ENCODE peak calls at places on chromosomes 1 and 21, in five cellular contexts. N is HCT116, R is IMR-90, J is SK-N-SH, E is PC-3. I is an unnamed sample. For H4K20me1, the result is how much of the 10 kb centered on the place peaks cover.

GRCh38 chr1:229819091-229819490 is 193.0 kb downstream of the URB2 start:
- DNase-seq in N (no peak), R (no peak), J (no peak), E (peak), I (no peak)

GRCh38 chr1:235919127-235919796 is 52.6 kb upstream of the LYST start:
- DNase-seq in N (no peak), R (no peak), J (no peak), E (no peak), I (no peak)

GRCh38 chr1:200033511-200034261 is 6.2 kb downstream of the NR5A2 start:
- DNase-seq in N (no peak), R (no peak), J (no peak), E (no peak), I (no peak)

GRCh38 chr1:211259596-211260126 is 495 bp downstream of the RCOR3 start:
- DNase-seq in N (no peak), R (no peak), J (peak), E (peak), I (peak)

GRCh38 chr1:105874621-105875020 is 1181.9 kb upstream of the PRMT6 start:
- DNase-seq in N (no peak), R (no peak), J (no peak), E (no peak), I (no peak)

GRCh38 chr1:100624886-100625430 is 87.0 kb downstream of the GPR88 start:
- DNase-seq in N (no peak), R (peak), J (no peak), E (no peak), I (no peak)

GRCh38 chr1:50651476-50652263 is 228.4 kb upstream of the DMRTA2 start:
- DNase-seq in N (no peak), R (no peak), J (no peak), E (no peak), I (no peak)

GRCh38 chr1:47191940-47192457 is 2.2 kb upstream of the PDZK1IP1 start:
- DNase-seq in N (no peak), R (no peak), J (no peak), E (no peak), I (no peak)

GRCh38 chr1:197890936-197891335 is 11.5 kb upstream of the C1orf53 start:
- DNase-seq in N (no peak), R (no peak), J (no peak), E (no peak), I (no peak)

GRCh38 chr1:235073968-235074334 is 54.7 kb downstream of the TOMM20 start:
- DNase-seq in N (no peak), R (no peak), J (no peak), E (no peak), I (no peak)

GRCh38 chr1:20478072-20478660 is 7.8 kb downstream of the CAMK2N1 start:
- DNase-seq in N (no peak), R (no peak), J (no peak), E (no peak), I (no peak)

GRCh38 chr1:42931108-42931539 is 27.5 kb downstream of the SLC2A1 start:
- DNase-seq in N (no peak), R (peak), J (peak), E (peak), I (peak)

GRCh38 chr1:218521414-218522169 is 176.5 kb downstream of the TGFB2 start:
- DNase-seq in N (peak), R (peak), J (no peak), E (peak), I (peak)

GRCh38 chr1:109634292-109634691 is 14.7 kb downstream of the AMPD2 start:
- DNase-seq in N (no peak), R (no peak), J (no peak), E (no peak), I (no peak)

GRCh38 chr1:185045793-185046441 is 559 bp downstream of the RNF2 start:
- DNase-seq in N (no peak), R (peak), J (peak), E (no peak), I (peak)

GRCh38 chr1:77036560-77036959 is 169.3 kb downstream of the ST6GALNAC5 start:
- DNase-seq in N (no peak), R (peak), J (no peak), E (peak), I (peak)

GRCh38 chr1:47502746-47503370 is 65.0 kb downstream of the FOXD2 start:
- DNase-seq in N (no peak), R (no peak), J (no peak), E (no peak), I (no peak)

GRCh38 chr1:1617925-1618324 is 2.6 kb downstream of the MIB2 start:
- DNase-seq in N (no peak), R (no peak), J (no peak), E (no peak), I (no peak)
- H4K20me1 ChIP-seq in N (under half), R (under half), J (under half), E (under half), I (under half)

GRCh38 chr1:205456383-205456867 is 580 bp upstream of the BLACAT1 start:
- DNase-seq in N (no peak), R (no peak), J (peak), E (no peak), I (no peak)
- H2AFZ ChIP-seq in N (peak), R (no peak), J (no peak), E (peak), I (no peak)

DNA sequence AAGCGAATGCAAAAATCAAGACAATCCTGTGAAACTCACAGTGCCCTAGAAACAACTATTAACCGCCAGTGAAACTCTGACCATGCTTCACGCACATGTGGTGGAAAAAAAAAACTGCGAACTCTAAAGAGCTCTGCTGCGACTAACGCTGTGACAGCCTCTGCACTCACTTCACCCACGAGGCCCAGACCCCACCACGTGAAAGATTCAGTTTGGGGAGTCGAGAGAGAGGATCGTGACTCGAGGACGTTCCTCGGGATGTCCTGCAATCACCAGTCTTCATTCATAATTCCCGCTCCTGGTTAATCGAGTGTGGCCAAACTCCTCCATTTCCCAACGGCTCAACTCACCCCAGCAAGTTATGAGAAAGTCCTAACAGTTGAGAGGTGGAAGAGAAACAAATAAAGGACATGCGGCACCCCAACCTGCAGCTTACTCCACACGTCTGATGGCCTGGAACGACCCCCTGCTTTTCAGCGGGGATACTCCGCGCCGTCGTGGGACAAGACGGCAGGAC is 1.1 kb downstream of the SERBP1 start:
- DNase-seq in N (no peak), R (no peak), J (peak), E (peak), I (peak)
- H4K20me1 ChIP-seq in N (under half), R (under half), J (half or more), E (half or more), I (half or more)

DNA sequence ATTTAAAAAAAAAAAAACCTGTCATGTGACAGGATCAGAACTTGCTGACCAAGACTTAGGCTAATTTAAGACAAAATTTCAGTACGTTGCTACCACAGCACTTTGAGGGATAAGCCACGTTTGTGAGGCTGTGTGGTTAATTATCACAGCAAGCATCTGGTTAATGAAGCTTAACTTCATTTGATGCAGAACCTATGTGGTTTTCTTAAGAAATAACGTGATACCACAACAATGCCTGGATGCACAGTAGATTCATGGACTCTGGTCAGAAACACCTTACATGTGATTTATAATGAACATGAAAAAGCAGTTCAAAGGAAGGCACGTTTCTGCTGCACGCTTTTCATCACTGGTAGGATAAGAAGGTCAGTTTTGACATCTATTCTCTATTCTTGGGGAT is 5.8 kb upstream of the KRTAP8-1 start:
- DNase-seq in N (no peak), R (no peak), J (no peak), E (no peak), I (no peak)
- H2AFZ ChIP-seq in N (no peak), R (no peak), J (no peak), E (no peak), I (no peak)

GRCh38 chr1:226397955-226398636 is 9.8 kb downstream of the PARP1 start:
- DNase-seq in N (no peak), R (no peak), J (no peak), E (no peak), I (no peak)
- H4K20me1 ChIP-seq in N (under half), R (under half), J (under half), E (under half), I (under half)

GRCh38 chr1:31815752-31816484 is at the start of gene SPOCD1:
- DNase-seq in N (peak), R (peak), J (peak), E (peak), I (peak)
- H2AFZ ChIP-seq in N (no peak), R (peak), J (no peak), E (peak), I (no peak)

GRCh38 chr21:31714741-31715365 is 17.1 kb downstream of the SCAF4 start:
- DNase-seq in N (no peak), R (no peak), J (no peak), E (no peak), I (no peak)
- H4K20me1 ChIP-seq in N (under half), R (half or more), J (half or more), E (half or more), I (half or more)

I was measured in DND-41.